ENCODE peak calls at places on chromosomes 4 and X, in five cellular contexts. A is testis, J is NB4, U is esophagus muscularis mucosa, Y is sigmoid colon. W is an unnamed sample.

GRCh38 chr4:183659919-183660318 is 826 bp downstream of the TRAPPC11 start:
- DNase-seq in A (no peak), J (peak), U (no peak), Y (no peak), W (no peak)

GRCh38 chrX:63673896-63674295 is 111.1 kb downstream of the ARHGEF9 start:
- DNase-seq in A (no peak), J (no peak), U (no peak), Y (no peak), W (no peak)

GRCh38 chr4:11914406-11914805 is 485.7 kb upstream of the HS3ST1 start:
- DNase-seq in A (no peak), J (no peak), U (no peak), Y (no peak), W (no peak)

GRCh38 chr4:10054571-10055041 is 33.3 kb upstream of the SLC2A9 start:
- DNase-seq in A (no peak), J (no peak), U (peak), Y (no peak), W (no peak)

GRCh38 chr4:150950657-150951056 is 64.4 kb downstream of the LRBA start:
- DNase-seq in A (no peak), J (peak), U (no peak), Y (no peak), W (no peak)

GRCh38 chr4:114077610-114078009 is 98.2 kb upstream of the ARSJ start:
- DNase-seq in A (no peak), J (no peak), U (no peak), Y (no peak), W (no peak)

GRCh38 chrX:105658136-105658535 is 164.2 kb upstream of the NRK start:
- DNase-seq in A (no peak), J (no peak), U (no peak), Y (no peak), W (no peak)

GRCh38 chr4:121140712-121141111 is 23.4 kb downstream of the TNIP3 start:
- DNase-seq in A (no peak), J (no peak), U (no peak), Y (no peak), W (no peak)

GRCh38 chrX:134717698-134718328 is 59.5 kb upstream of the PLAC1 start:
- DNase-seq in A (no peak), J (peak), U (no peak), Y (no peak), W (no peak)

GRCh38 chr4:24913099-24913445 is 230 bp upstream of the CCDC149 start:
- DNase-seq in A (peak), J (no peak), U (no peak), Y (no peak), W (no peak)

GRCh38 chrX:42664706-42665105 is 113.3 kb downstream of the PPP1R2C start:
- DNase-seq in A (no peak), J (no peak), U (no peak), Y (no peak), W (no peak)

GRCh38 chr4:4865705-4866123 is 6.2 kb downstream of the MSX1 start:
- DNase-seq in A (no peak), J (no peak), U (no peak), Y (no peak), W (no peak)

GRCh38 chr4:42453612-42454011 is 56.3 kb downstream of the SHISA3 start:
- DNase-seq in A (no peak), J (no peak), U (no peak), Y (no peak), W (no peak)

GRCh38 chr4:18103876-18104275 is 82.3 kb upstream of the LCORL start:
- DNase-seq in A (no peak), J (no peak), U (no peak), Y (no peak), W (no peak)

GRCh38 chrX:7133036-7133412 is 14.5 kb upstream of the STS start:
- DNase-seq in A (no peak), J (no peak), U (no peak), Y (no peak), W (no peak)

GRCh38 chr4:138510053-138510452 is 267.9 kb upstream of the SLC7A11 start:
- DNase-seq in A (no peak), J (peak), U (no peak), Y (no peak), W (no peak)

GRCh38 chrX:118751950-118752783 is 24.8 kb downstream of the IL13RA1 start:
- DNase-seq in A (no peak), J (peak), U (no peak), Y (no peak), W (no peak)

GRCh38 chr4:22237155-22237751 is 278.6 kb downstream of the ADGRA3 start:
- DNase-seq in A (peak), J (peak), U (no peak), Y (no peak), W (no peak)

GRCh38 chr4:106585920-106586349 is 217.4 kb upstream of the GIMD1 start:
- DNase-seq in A (no peak), J (no peak), U (no peak), Y (no peak), W (no peak)

GRCh38 chrX:116317409-116317808 is 119.0 kb upstream of the SLC6A14 start:
- DNase-seq in A (peak), J (no peak), U (no peak), Y (peak), W (no peak)

GRCh38 chr4:177448850-177449249 is 6.6 kb upstream of the AGA start:
- DNase-seq in A (no peak), J (no peak), U (no peak), Y (no peak), W (no peak)

GRCh38 chrX:44974462-44974861 is 101.5 kb downstream of the KDM6A start:
- DNase-seq in A (no peak), J (no peak), U (no peak), Y (no peak), W (no peak)

GRCh38 chrX:11465648-11466411 is 172.6 kb downstream of the AMELX start:
- DNase-seq in A (no peak), J (no peak), U (no peak), Y (no peak), W (no peak)

GRCh38 chrX:107565916-107566602 is 62.3 kb upstream of the PRPS1 start:
- DNase-seq in A (no peak), J (peak), U (no peak), Y (no peak), W (no peak)

GRCh38 chr4:7298601-7299000 is 106.3 kb downstream of the SORCS2 start:
- DNase-seq in A (no peak), J (no peak), U (no peak), Y (no peak), W (no peak)

GRCh38 chr4:3644849-3645627 is 112.8 kb upstream of the LRPAP1 start:
- DNase-seq in A (no peak), J (peak), U (no peak), Y (no peak), W (no peak)

GRCh38 chr4:54940996-54941395 is 184.4 kb downstream of the KDR start:
- DNase-seq in A (no peak), J (no peak), U (no peak), Y (no peak), W (no peak)

GRCh38 chrX:38494239-38494823 is 67.0 kb upstream of the TSPAN7 start:
- DNase-seq in A (no peak), J (no peak), U (no peak), Y (no peak), W (no peak)

GRCh38 chrX:38484607-38485498 is 76.5 kb upstream of the TSPAN7 start:
- DNase-seq in A (peak), J (no peak), U (no peak), Y (peak), W (no peak)

DNA sequence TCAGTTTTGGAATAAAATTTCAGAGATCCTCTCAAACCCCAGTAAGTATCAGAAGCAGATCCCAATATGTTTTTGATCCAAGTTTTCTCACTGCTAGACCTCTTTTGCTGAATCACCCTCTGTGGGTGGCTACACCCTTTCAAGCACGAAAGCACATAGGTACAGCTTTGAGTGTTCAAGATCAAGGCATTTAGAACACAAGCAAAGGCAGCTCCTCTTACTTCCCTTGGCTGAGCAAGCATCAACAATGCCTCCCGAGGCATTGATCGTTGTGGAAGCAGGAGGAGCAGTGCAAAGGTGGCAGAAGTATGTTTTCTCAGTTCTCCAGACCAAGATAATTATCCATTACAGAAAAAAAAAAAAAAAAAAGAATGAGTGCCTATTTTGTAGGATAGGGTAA is 72.0 kb upstream of the TSPAN7 start:
- DNase-seq in A (no peak), J (no peak), U (no peak), Y (no peak), W (no peak)
- TF ChIP-seq CTCF in A (no peak), J (no peak), U (no peak), Y (no peak), W (no peak)

DNA sequence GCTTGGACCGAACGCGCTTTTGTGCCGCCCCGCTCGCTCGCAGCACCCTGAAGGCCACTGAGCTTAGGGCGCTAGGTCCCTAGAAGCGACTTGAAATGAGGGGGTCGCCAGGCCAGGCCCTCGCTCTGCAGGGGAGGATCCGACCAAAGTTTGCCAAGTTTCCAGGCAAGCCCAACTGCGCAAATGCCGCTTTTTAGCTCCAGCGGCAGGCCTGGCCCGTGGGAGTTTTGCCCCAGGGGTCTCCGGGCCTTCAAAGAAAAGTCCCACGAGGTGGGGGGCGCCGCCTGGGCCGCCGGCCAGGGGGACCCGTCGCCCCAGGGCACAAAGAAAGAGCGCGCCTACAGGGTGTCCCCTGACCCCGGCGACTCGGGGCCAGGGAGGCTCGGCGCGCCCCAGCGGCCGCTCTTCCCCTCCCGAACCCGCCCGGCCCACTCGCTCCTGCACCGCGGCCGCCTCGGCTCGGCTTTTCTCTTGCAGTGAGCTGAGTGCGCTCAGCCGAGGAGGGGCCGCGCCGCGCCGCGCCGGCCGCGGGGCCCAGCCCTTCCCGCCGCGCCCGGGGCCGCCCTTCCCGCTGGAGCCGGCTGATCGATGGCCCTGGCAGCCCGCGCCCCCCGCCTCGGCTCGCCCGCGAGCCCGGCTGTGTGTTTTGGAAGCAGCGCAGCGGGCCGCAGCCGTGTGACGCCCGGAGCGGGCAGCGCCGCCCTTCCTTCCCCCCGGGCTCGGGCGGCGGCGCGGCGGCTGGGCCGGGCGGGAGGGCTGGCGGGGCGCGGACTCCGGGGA is 788 bp upstream of the KLF3 start:
- DNase-seq in A (peak), J (peak), U (peak), Y (peak), W (no peak)
- TF ChIP-seq POLR2A in A (no peak), J (peak), U (no peak), Y (no peak), W (peak)

GRCh38 chr4:26346203-26346620 is 25.4 kb downstream of the RBPJ start:
- DNase-seq in A (no peak), J (no peak), U (no peak), Y (no peak), W (no peak)
- H3K4me3 ChIP-seq in A (no peak), J (no peak), U (peak), Y (no peak), W (no peak)

DNA sequence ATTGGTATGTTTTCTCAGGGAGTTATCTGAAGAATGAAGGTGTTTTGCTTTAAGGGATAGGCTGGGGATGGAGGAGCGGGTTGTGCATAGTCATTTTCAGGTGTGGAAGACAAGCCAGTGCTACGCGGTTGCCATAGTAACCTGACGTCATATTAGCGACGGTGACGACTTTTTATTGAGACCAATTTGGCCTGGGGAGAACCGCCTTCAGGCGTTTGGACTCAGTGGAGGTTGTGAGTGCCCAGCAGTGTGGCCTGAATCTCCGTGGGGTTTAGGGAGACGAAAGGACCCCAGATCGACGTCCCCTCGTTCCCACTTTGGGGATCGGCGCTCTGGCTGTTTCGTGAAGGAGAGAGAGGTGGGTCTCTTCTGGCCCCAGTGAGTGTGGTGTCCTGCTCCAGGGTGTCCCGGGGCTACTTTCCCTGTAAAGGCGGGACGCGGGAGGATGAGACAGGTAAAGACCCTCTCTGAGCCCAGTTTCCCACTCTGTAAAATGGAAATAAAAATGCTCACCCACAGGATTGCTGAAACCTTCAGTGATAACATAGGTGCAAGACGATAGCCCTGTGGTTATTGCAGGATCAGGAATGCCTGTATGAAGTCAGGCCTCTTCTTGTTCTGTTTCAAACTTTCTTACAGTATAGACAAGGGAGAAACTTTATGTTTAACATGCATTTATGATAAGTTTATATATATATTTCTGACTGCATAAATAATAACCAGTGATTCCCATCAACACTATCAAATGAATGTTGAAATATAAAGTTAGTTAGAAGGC is 48.6 kb downstream of the GPRASP3 start:
- DNase-seq in A (peak), J (peak), U (peak), Y (peak), W (peak)
- TF ChIP-seq CTCF in A (no peak), J (no peak), U (no peak), Y (no peak), W (no peak)

GRCh38 chr4:189858445-189858844 is 82.2 kb upstream of the FRG1 start:
- DNase-seq in A (no peak), J (no peak), U (no peak), Y (no peak), W (no peak)

DNA sequence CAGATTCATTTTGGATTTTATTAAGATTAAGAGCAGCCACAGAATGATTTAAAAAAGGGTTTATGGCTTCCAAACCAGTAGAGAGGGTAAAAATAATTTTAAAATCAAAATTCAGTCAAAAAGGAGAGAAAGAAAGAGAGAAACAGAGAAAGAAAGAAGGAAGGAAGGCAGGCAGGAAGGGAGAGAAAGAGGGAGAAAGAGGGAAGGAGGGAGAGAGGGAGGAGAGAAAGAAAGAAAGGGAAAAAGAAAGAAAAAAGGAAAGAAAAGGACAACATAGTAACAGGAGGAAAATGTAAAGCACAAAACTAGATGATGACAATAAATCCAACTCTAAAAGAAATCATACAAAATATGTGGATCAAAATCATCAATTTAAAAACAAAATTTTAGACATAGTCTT is 79.6 kb upstream of the FRG1 start:
- DNase-seq in A (no peak), J (no peak), U (no peak), Y (no peak), W (no peak)
- TF ChIP-seq POLR2A in A (no peak), J (no peak), U (no peak), Y (no peak), W (no peak)

GRCh38 chr4:76718806-76719205 is 179.1 kb downstream of the SOWAHB start:
- DNase-seq in A (no peak), J (no peak), U (no peak), Y (no peak), W (no peak)
- H3K4me3 ChIP-seq in A (no peak), J (no peak), U (no peak), Y (no peak), W (no peak)

DNA sequence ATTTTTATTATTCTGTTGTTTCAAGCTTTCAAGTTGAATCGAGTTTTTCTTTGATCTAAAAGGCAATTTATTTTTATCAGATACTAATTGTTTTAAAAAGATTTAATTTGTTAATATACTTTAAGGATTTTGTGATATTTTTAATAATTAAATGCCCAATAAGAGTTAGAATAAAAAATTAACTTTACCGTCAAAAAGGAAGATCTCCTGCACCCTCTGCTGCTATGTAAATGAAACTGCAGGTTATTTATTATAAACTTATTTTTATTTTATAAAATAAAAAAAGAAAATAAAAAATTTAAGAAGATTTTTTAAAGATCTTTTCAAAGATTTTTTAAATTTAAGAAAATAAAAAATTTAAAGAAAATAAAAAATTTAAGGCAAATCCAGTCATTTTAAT is 166.1 kb downstream of the CCSER1 start:
- DNase-seq in A (no peak), J (no peak), U (no peak), Y (no peak), W (no peak)
- TF ChIP-seq CTCF in A (no peak), J (no peak), U (no peak), Y (no peak), W (no peak)

GRCh38 chr4:8674311-8674885 is 81.8 kb downstream of the CPZ start:
- DNase-seq in A (no peak), J (no peak), U (no peak), Y (peak), W (no peak)

GRCh38 chr4:8675906-8676305 is 83.3 kb downstream of the CPZ start:
- DNase-seq in A (no peak), J (no peak), U (no peak), Y (peak), W (no peak)

GRCh38 chr4:8679032-8679431 is 86.5 kb downstream of the CPZ start:
- DNase-seq in A (no peak), J (no peak), U (no peak), Y (no peak), W (no peak)

GRCh38 chr4:8675383-8675782 is 82.8 kb downstream of the CPZ start:
- DNase-seq in A (peak), J (peak), U (no peak), Y (peak), W (no peak)

GRCh38 chr4:8676676-8677075 is 84.1 kb downstream of the CPZ start:
- DNase-seq in A (no peak), J (no peak), U (no peak), Y (peak), W (no peak)
- TF ChIP-seq POLR2A in A (no peak), J (no peak), U (no peak), Y (no peak), W (no peak)